ENCODE peak calls at places on chromosomes 11 and 22, in five cellular contexts. D is AG04450, W is left ventricle myocardium inferior, S is adipocyte, V is astrocyte. R is an unnamed sample. For H3K27me3, the result is how much of the 10 kb centered on the place peaks cover.

GRCh38 chr11:111633756-111634362 is 31.6 kb downstream of the SIK2 start:
- DNase-seq in D (no peak), W (no peak), S (peak), V (peak), R (no peak)

GRCh38 chr22:41916745-41917358 is 2.0 kb upstream of the SHISA8 start:
- DNase-seq in D (no peak), W (no peak), S (no peak), V (no peak), R (no peak)

GRCh38 chr22:44909241-44909640 is 100.6 kb downstream of the PHF21B start:
- DNase-seq in D (no peak), W (no peak), S (no peak), V (no peak), R (no peak)

GRCh38 chr11:43021466-43021865 is 290.3 kb upstream of the API5 start:
- DNase-seq in D (no peak), W (no peak), S (no peak), V (no peak), R (peak)

GRCh38 chr22:23815781-23816551 is 22.8 kb downstream of the DERL3 start:
- DNase-seq in D (no peak), W (peak), S (no peak), V (no peak), R (no peak)

GRCh38 chr11:43943931-43944751 is 1.7 kb downstream of the C11orf96 start:
- DNase-seq in D (no peak), W (no peak), S (peak), V (peak), R (no peak)

GRCh38 chr22:42635531-42635930 is 4.9 kb downstream of the ATP5MGL start:
- DNase-seq in D (no peak), W (peak), S (peak), V (peak), R (no peak)

GRCh38 chr11:119169272-119169719 is 771 bp downstream of the NLRX1 start:
- DNase-seq in D (no peak), W (peak), S (peak), V (peak), R (peak)

GRCh38 chr22:49325531-49326395 is 501.9 kb downstream of the BRD1 start:
- DNase-seq in D (no peak), W (no peak), S (no peak), V (no peak), R (no peak)

DNA sequence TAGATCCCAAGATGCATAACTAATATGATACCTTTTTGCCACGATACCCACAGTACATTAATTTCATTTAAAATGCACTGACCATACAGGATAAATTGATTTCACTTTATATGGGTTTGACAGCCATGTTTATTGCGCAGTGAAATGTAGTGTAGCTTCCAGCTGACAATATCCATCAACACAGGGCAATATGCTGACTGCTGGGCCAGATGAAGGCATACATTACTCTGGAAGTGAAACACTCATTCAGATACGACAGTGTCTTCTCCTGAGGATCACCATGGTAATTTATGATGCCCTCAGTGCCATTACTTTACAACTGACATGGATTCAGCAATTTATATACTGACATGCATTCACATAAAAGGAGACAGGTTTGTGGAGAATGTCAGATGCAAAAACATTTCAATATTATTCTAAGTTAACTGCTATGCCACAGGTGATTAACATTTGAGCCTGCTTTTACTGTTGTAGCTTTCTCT is 365.1 kb downstream of the SOX6 start:
- DNase-seq in D (no peak), W (no peak), S (no peak), V (no peak), R (no peak)
- H3K27me3 ChIP-seq in D (under half), W (under half), S (under half), V (under half), R (under half)

GRCh38 chr22:19844423-19845368 is 10.0 kb downstream of the GNB1L start:
- DNase-seq in D (no peak), W (peak), S (peak), V (peak), R (no peak)

GRCh38 chr22:19842386-19843106 is 12.1 kb downstream of the GNB1L start:
- DNase-seq in D (no peak), W (no peak), S (no peak), V (no peak), R (no peak)

GRCh38 chr22:19845369-19845722 is 9.3 kb downstream of the GNB1L start:
- DNase-seq in D (no peak), W (no peak), S (no peak), V (no peak), R (no peak)

GRCh38 chr22:19843107-19843856 is 11.4 kb downstream of the GNB1L start:
- DNase-seq in D (no peak), W (no peak), S (no peak), V (no peak), R (peak)

DNA sequence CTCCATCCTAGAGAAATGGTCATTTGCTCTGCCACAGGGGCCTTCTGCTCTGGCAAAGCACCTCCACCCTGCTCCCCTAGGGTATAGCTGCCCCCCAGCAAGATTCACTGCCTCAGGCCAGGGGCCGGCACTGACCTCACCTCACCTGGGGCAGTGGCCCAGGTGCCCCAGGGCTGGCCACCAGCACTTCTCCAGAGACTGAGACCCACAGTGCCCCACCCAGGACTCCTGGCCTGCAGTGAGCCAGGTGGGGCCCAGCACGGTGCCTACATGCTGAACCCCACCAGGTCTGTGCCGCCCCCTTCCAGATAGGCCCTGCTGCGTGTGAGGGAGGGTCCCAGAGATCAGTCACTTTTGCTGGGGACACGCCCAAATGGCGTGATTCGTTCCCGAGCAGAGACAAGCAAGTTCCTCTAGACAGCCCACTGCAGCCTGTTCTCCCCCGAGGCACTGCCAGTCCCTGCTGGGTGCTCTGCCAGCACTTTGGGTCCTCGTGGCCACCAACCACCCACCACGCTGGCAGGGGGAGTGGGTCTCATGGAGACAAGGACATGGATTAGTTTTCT is 10.7 kb downstream of the GNB1L start:
- DNase-seq in D (no peak), W (no peak), S (no peak), V (no peak), R (no peak)
- H3K4me3 ChIP-seq in D (no peak), W (no peak), S (no peak), V (no peak), R (no peak)

GRCh38 chr11:91703042-91703441 is 521.6 kb upstream of the FAT3 start:
- DNase-seq in D (no peak), W (no peak), S (no peak), V (no peak), R (peak)
- H3K27me3 ChIP-seq in D (under half), W (under half), S (under half), V (under half), R (under half)

DNA sequence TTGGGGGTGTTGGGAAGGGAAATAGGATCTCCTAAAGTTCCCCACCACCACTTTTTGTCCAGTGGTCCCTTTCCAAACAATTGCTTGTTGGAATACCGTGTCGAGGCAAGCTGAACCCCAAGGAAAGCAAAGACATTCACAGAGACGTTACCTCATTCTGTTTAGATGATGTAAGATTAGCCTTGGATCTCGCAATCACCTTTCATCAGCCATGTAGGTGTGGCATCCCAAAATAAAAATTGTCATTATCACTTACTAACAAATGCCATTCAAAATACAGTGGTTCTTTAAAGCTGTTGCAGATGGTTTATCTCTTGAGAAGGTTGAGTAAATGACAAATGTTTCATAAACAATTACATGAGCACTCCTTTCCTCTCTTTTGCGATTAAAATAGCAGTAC is 86.5 kb upstream of the SLC25A18 start:
- DNase-seq in D (no peak), W (no peak), S (no peak), V (no peak), R (no peak)
- H3K4me3 ChIP-seq in D (no peak), W (peak), S (peak), V (no peak), R (no peak)

GRCh38 chr11:1547467-1548098 is 24.5 kb downstream of the DUSP8 start:
- DNase-seq in D (no peak), W (no peak), S (no peak), V (no peak), R (no peak)
- H3K27me3 ChIP-seq in D (under half), W (under half), S (under half), V (under half), R (under half)

DNA sequence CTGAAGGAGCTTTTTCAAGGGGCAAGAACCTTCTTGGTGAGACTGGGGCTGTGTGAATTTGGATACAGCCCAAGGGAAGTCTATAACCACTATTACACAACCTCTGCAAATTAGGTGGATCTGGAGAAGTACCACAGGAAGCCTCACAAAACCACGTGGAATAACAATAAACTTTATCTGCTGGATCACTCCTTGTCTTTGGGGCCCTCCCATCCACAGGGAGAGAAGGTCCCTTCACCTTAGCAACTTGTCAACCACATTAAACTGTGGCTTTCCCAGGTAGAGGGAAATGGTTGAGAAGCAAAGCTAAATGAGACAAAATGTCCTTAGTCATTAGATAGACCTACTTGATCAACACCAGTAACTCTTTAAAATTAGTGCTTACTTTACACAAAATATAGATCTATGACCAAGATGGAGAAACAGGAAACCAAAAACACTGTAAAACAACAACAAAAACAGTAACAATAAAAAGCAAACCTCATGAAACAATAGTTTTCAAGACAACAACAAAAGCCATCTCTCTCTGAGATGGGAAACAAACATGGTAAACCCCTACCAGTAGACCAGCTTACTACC is 9.7 kb downstream of the NARS2 start:
- DNase-seq in D (no peak), W (no peak), S (peak), V (no peak), R (no peak)
- H3K4me3 ChIP-seq in D (no peak), W (no peak), S (no peak), V (no peak), R (no peak)

DNA sequence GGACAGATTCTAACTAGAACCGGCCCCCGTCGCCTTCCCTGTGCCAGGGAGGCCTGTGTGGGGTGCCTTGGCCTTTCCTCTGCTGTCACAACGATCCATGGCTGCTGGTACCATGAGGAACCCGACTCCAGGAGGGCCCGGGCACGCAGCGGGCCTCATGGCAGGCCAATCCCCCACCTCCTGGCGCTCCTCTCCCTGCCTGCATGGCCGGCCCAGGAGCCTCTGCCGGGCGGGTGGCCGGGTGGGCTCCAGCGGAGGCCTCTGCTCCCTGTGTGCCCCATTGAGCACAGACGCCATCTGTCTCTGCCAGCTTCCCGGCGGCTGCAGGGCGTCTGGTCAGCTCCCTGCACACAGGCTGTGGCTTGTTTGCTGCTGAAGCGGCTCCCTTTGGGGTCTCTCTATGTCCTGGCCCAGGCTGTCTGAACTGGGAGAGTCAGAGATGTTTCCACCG is 86.5 kb downstream of the MYEOV start:
- DNase-seq in D (no peak), W (no peak), S (no peak), V (no peak), R (no peak)
- H3K27me3 ChIP-seq in D (under half), W (under half), S (under half), V (under half), R (under half)

DNA sequence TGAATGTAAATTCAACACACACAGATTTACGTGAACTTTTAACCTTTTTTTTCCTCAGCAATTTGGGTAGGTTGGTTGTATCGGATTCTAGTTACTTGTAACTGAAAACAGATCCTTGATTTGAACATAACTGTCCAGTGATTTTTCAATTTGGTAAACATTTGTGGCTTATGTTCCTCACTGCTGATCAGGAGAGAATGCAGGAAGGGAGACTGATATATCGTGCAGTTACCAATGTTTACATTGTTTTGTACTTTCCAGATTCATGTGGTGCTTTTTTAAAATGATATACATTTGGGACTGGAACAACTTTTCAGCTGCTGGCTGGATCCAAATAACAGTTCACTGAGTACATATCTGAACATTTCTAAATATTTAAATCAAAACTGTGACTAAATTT is 84.3 kb upstream of the MTMR2 start:
- DNase-seq in D (peak), W (no peak), S (peak), V (peak), R (no peak)
- H3K4me3 ChIP-seq in D (no peak), W (no peak), S (no peak), V (no peak), R (no peak)